ENCODE peak calls at places on chromosomes 6 and 20, in five cellular contexts. M is left ventricle myocardium inferior; U is midbrain; R is PC-9; Y is stimulated activated CD8-positive, alpha-beta memory T cell treated with anti-CD3 and anti-CD28 coated beads, Interleukin-2, amount 100 ng/mL, for 48 hours. G is an unnamed sample.
A peak's percentile ranks its signal among the peaks of the same experiment; 100 is the strongest.

GRCh38 chr20:37163832-37164554 is 15.1 kb upstream of the RPN2 start:
- DNase-seq in M (no peak), U (no peak), R (no peak), Y (no peak), G (no peak)

GRCh38 chr6:52417675-52418111 is 2.4 kb upstream of the EFHC1 start:
- DNase-seq in M (no peak), U (no peak), R (no peak), Y (no peak), G (peak; percentile 67)

GRCh38 chr20:48026981-48027592 is 241.8 kb upstream of the SULF2 start:
- DNase-seq in M (no peak), U (no peak), R (no peak), Y (no peak), G (no peak)

GRCh38 chr20:37526238-37526838 is 1.3 kb downstream of the BLCAP start:
- DNase-seq in M (no peak), U (no peak), R (peak; percentile 67), Y (no peak), G (peak; percentile 48)

GRCh38 chr6:7050099-7050498 is 57.7 kb upstream of the RREB1 start:
- DNase-seq in M (no peak), U (no peak), R (peak; percentile 57), Y (no peak), G (no peak)

GRCh38 chr6:95636552-95637376 is 59.4 kb downstream of the MANEA start:
- DNase-seq in M (no peak), U (no peak), R (no peak), Y (no peak), G (no peak)

GRCh38 chr20:13270211-13270610 is 49.1 kb downstream of the ISM1 start:
- DNase-seq in M (no peak), U (no peak), R (no peak), Y (no peak), G (no peak)

GRCh38 chr6:35776364-35777215 is at the start of gene CLPSL2:
- DNase-seq in M (no peak), U (no peak), R (peak; percentile 55), Y (no peak), G (peak; percentile 61)

GRCh38 chr6:41568585-41569384 is 22.6 kb downstream of the FOXP4 start:
- DNase-seq in M (peak; percentile 38), U (no peak), R (no peak), Y (no peak), G (peak; percentile 99)

GRCh38 chr6:72554203-72554564 is 67.7 kb upstream of the KCNQ5 start:
- DNase-seq in M (no peak), U (no peak), R (no peak), Y (no peak), G (peak; percentile 64)

GRCh38 chr6:26538936-26539615 is 910 bp downstream of the HMGN4 start:
- DNase-seq in M (no peak), U (peak; percentile 0), R (peak; percentile 67), Y (no peak), G (no peak)

GRCh38 chr20:51394706-51395105 is 147.8 kb downstream of the NFATC2 start:
- DNase-seq in M (no peak), U (no peak), R (no peak), Y (no peak), G (no peak)